ENCODE peak calls at places on chromosomes 13 and 19, in ten cellular contexts. O is sigmoid colon, S is NB4, L is breast epithelium, P is tibial nerve, E is stomach, M is transverse colon, R is right lobe of liver, F is Peyer's patch, J is uterus. A is an unnamed sample.

GRCh38 chr13:88063741-88064140 is 392.6 kb downstream of the SLITRK5 start:
- DNase-seq in O (no peak), S (no peak), L (no peak), P (no peak), E (no peak), M (no peak), R (no peak), F (no peak), J (no peak), A (no peak)

GRCh38 chr19:49492573-49493411 is 3.4 kb upstream of the RPS11 start:
- DNase-seq in O (no peak), S (peak), L (no peak), P (no peak), E (no peak), M (no peak), R (no peak), F (no peak), J (no peak), A (no peak)

GRCh38 chr19:40241809-40242384 is 15.4 kb upstream of the CCNP start:
- DNase-seq in O (no peak), S (peak), L (no peak), P (peak), E (no peak), M (no peak), R (peak), F (no peak), J (peak), A (no peak)

GRCh38 chr13:23901365-23901764 is 4.1 kb upstream of the C1QTNF9B start:
- DNase-seq in O (no peak), S (no peak), L (no peak), P (no peak), E (no peak), M (no peak), R (no peak), F (no peak), J (no peak), A (no peak)

GRCh38 chr19:5864725-5865486 is 5.4 kb downstream of the FUT5 start:
- DNase-seq in O (no peak), S (no peak), L (no peak), P (no peak), E (no peak), M (no peak), R (no peak), F (no peak), J (no peak), A (no peak)

GRCh38 chr19:18659281-18660050 is 22.6 kb downstream of the KLHL26 start:
- DNase-seq in O (no peak), S (peak), L (no peak), P (no peak), E (no peak), M (no peak), R (no peak), F (peak), J (peak), A (no peak)

GRCh38 chr13:101575591-101575990 is 123.1 kb downstream of the ITGBL1 start:
- DNase-seq in O (no peak), S (no peak), L (no peak), P (no peak), E (no peak), M (no peak), R (no peak), F (no peak), J (no peak), A (no peak)

GRCh38 chr19:31301306-31301980 is 47.8 kb downstream of the TSHZ3 start:
- DNase-seq in O (peak), S (no peak), L (no peak), P (no peak), E (no peak), M (no peak), R (no peak), F (no peak), J (no peak), A (no peak)

GRCh38 chr13:71968025-71968424 is 101.0 kb upstream of the DACH1 start:
- DNase-seq in O (no peak), S (no peak), L (no peak), P (no peak), E (no peak), M (no peak), R (no peak), F (no peak), J (no peak), A (no peak)

GRCh38 chr19:39236527-39236926 is 8.3 kb downstream of the IFNL3 start:
- DNase-seq in O (no peak), S (no peak), L (no peak), P (no peak), E (peak), M (peak), R (no peak), F (peak), J (no peak), A (no peak)

GRCh38 chr13:113077953-113078894 is 27.4 kb upstream of the F7 start:
- DNase-seq in O (peak), S (peak), L (no peak), P (no peak), E (no peak), M (no peak), R (no peak), F (no peak), J (no peak), A (no peak)

GRCh38 chr13:53238241-53238640 is 209.6 kb downstream of the OLFM4 start:
- DNase-seq in O (no peak), S (no peak), L (no peak), P (no peak), E (no peak), M (no peak), R (no peak), F (no peak), J (no peak), A (no peak)

GRCh38 chr13:109974354-109974753 is 188.0 kb upstream of the IRS2 start:
- DNase-seq in O (no peak), S (no peak), L (no peak), P (no peak), E (no peak), M (no peak), R (no peak), F (no peak), J (no peak), A (peak)

GRCh38 chr13:100138859-100139491 is 50.1 kb downstream of the PCCA start:
- DNase-seq in O (no peak), S (no peak), L (no peak), P (no peak), E (no peak), M (no peak), R (no peak), F (no peak), J (no peak), A (no peak)

GRCh38 chr13:111396457-111396856 is 76.0 kb downstream of the TEX29 start:
- DNase-seq in O (no peak), S (no peak), L (no peak), P (no peak), E (peak), M (no peak), R (no peak), F (peak), J (no peak), A (no peak)

GRCh38 chr19:44141191-44142013 is at the start of gene ZNF234:
- DNase-seq in O (peak), S (peak), L (peak), P (peak), E (peak), M (peak), R (peak), F (peak), J (peak), A (peak)

GRCh38 chr13:41546372-41547252 is 89.3 kb downstream of the RGCC start:
- DNase-seq in O (no peak), S (peak), L (no peak), P (no peak), E (no peak), M (no peak), R (no peak), F (no peak), J (no peak), A (no peak)

GRCh38 chr19:40348961-40349507 is 539 bp downstream of the PLD3 start:
- DNase-seq in O (no peak), S (peak), L (no peak), P (no peak), E (no peak), M (no peak), R (no peak), F (no peak), J (no peak), A (no peak)

GRCh38 chr19:49196527-49197240 is 39.1 kb downstream of the TRPM4 start:
- DNase-seq in O (peak), S (no peak), L (no peak), P (no peak), E (no peak), M (peak), R (peak), F (no peak), J (no peak), A (no peak)

GRCh38 chr19:13665125-13665903 is 99.0 kb upstream of the MRI1 start:
- DNase-seq in O (no peak), S (no peak), L (no peak), P (no peak), E (no peak), M (no peak), R (no peak), F (no peak), J (no peak), A (no peak)

GRCh38 chr13:35549481-35549880 is 73.0 kb upstream of the MAB21L1 start:
- DNase-seq in O (no peak), S (no peak), L (no peak), P (no peak), E (no peak), M (no peak), R (no peak), F (no peak), J (no peak), A (no peak)

GRCh38 chr19:19061491-19061890 is 2.3 kb upstream of the SLC25A42 start:
- DNase-seq in O (no peak), S (no peak), L (no peak), P (no peak), E (peak), M (no peak), R (no peak), F (no peak), J (no peak), A (no peak)

GRCh38 chr19:5109560-5109959 is 140.6 kb downstream of the KDM4B start:
- DNase-seq in O (no peak), S (no peak), L (no peak), P (no peak), E (no peak), M (no peak), R (no peak), F (no peak), J (no peak), A (no peak)

GRCh38 chr13:97285221-97285955 is 63.3 kb downstream of the MBNL2 start:
- DNase-seq in O (no peak), S (no peak), L (no peak), P (no peak), E (no peak), M (no peak), R (no peak), F (no peak), J (no peak), A (no peak)

GRCh38 chr13:81138353-81138995 is 797.5 kb upstream of the SPRY2 start:
- DNase-seq in O (no peak), S (no peak), L (no peak), P (no peak), E (no peak), M (no peak), R (no peak), F (no peak), J (no peak), A (no peak)

GRCh38 chr13:94710081-94710809 is 2.1 kb downstream of the SOX21 start:
- DNase-seq in O (no peak), S (no peak), L (no peak), P (no peak), E (no peak), M (no peak), R (no peak), F (no peak), J (no peak), A (no peak)

GRCh38 chr19:29505034-29505824 is 20.6 kb upstream of the VSTM2B start:
- DNase-seq in O (peak), S (no peak), L (no peak), P (no peak), E (no peak), M (no peak), R (peak), F (no peak), J (no peak), A (no peak)

GRCh38 chr13:112078879-112079526 is 12.1 kb downstream of the SOX1 start:
- DNase-seq in O (no peak), S (no peak), L (no peak), P (no peak), E (no peak), M (no peak), R (no peak), F (no peak), J (no peak), A (no peak)

GRCh38 chr19:29507081-29507860 is 18.5 kb upstream of the VSTM2B start:
- DNase-seq in O (peak), S (no peak), L (no peak), P (no peak), E (no peak), M (no peak), R (peak), F (no peak), J (no peak), A (no peak)

GRCh38 chr13:113561417-113562084 is 23.0 kb upstream of the TFDP1 start:
- DNase-seq in O (no peak), S (no peak), L (peak), P (no peak), E (peak), M (no peak), R (peak), F (no peak), J (no peak), A (no peak)

GRCh38 chr13:27659466-27659865 is 37.8 kb downstream of the POLR1D start:
- DNase-seq in O (no peak), S (no peak), L (no peak), P (no peak), E (no peak), M (no peak), R (no peak), F (no peak), J (no peak), A (no peak)

GRCh38 chr13:43245374-43245964 is 222.1 kb downstream of the DNAJC15 start:
- DNase-seq in O (no peak), S (no peak), L (no peak), P (no peak), E (no peak), M (no peak), R (no peak), F (no peak), J (no peak), A (no peak)

GRCh38 chr13:101317986-101318523 is 98.3 kb downstream of the NALCN start:
- DNase-seq in O (no peak), S (no peak), L (no peak), P (no peak), E (no peak), M (no peak), R (no peak), F (no peak), J (no peak), A (no peak)

GRCh38 chr13:66048888-66049287 is 1181.2 kb downstream of the PCDH9 start:
- DNase-seq in O (no peak), S (no peak), L (no peak), P (no peak), E (no peak), M (no peak), R (no peak), F (no peak), J (no peak), A (no peak)

GRCh38 chr19:35291259-35291658 is 702 bp upstream of the MAG start:
- DNase-seq in O (no peak), S (no peak), L (no peak), P (no peak), E (no peak), M (no peak), R (no peak), F (no peak), J (no peak), A (no peak)

DNA sequence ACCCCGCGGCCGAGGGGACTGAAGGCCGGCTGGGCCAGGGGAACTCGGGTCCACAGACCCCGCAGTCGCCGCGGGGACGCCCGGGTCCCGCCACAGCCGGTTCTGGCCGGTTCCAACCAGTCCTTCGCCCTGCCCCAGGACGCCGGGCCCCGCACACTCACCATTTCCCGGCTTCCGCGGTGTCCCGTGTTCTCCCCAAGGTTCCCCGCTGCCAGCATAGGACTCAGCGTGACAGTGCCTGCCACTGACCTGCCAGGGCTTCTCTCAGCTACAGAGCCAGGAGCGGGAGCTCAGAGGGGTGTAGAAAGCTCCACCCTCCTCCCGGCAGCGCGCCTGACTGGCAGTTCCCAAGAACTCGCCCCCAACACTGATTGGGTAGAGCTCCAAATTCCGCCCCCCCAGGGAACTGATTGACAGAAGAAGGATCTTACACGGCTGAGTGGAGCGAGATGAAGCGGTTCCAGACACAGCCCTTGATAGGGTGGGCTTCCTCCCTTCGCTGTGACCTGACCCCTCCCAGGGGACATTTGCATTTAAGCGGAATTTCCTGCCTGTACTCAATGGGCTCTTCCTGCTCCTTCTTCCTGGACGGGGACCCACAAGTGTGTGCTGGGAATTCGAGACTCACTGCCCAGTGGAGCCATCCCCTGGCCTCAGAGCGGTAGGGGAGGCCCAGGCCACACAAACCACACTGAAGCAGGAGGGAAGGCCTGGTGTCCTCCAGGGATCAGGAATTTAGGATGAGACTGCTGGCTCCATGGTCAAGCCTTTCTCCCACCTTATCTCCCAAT is at the start of gene ZNF442:
- DNase-seq in O (peak), S (peak), L (peak), P (peak), E (peak), M (peak), R (peak), F (peak), J (peak), A (peak)
- TF ChIP-seq POLR2A in O (peak), S (no peak), L (peak), P (peak), E (no peak), M (peak), R (peak), F (peak), J (peak), A (peak)

GRCh38 chr19:51688665-51689571 is 4.2 kb upstream of the SPACA6 start:
- DNase-seq in O (peak), S (no peak), L (peak), P (peak), E (peak), M (peak), R (peak), F (peak), J (peak), A (peak)
- TF ChIP-seq POLR2A in O (peak), S (no peak), L (no peak), P (no peak), E (no peak), M (peak), R (no peak), F (no peak), J (peak), A (no peak)

DNA sequence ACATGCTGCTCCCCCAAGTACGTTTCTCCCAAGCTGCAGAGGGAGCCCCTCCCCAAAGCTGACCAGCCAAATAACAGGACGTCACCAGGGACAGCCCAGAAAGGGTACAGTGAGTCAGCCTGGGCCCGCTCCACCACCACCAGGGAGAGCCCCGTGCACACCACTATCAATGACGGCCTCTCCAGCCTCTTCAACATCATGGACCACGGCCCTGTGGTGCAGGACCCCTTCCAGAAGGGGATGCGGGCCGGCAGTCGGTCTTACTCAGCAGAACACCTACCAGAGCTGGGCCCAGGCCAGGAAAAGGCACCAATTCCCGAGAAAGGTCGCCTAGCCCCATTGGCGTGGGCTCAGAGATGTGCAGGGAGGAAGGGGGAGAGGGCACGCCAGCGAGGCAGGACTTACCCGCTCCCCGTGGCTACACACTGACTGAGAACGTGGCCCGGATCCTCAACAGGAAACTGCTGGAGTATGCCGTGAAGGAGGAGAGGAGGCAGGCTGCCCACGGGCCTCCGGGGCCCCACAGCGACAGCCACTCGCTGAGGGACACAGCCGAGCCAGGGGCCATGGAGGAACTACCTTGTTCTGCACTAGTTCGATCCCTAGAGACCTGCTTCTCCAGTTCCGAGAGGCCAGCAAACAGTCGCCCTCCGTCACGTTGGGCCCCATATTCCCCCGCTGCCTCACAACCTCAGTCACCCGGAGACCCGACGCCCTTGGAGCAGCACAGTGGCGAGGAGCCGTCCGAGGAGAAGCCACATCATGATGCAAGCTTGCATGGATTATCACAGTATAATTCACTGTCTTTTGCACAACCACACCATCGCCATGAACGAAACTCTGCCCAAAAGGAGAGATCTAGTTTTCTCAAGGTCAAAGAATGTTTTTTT is 815.9 kb upstream of the KLHL1 start:
- DNase-seq in O (no peak), S (no peak), L (no peak), P (no peak), E (no peak), M (no peak), R (peak), F (no peak), J (no peak), A (no peak)
- TF ChIP-seq POLR2A in O (no peak), S (no peak), L (no peak), P (no peak), E (no peak), M (no peak), R (no peak), F (no peak), J (no peak), A (no peak)

GRCh38 chr19:10086032-10086903 is at the start of gene SHFL:
- DNase-seq in O (peak), S (peak), L (peak), P (peak), E (peak), M (peak), R (peak), F (peak), J (peak), A (no peak)
- TF ChIP-seq POLR2A in O (no peak), S (peak), L (peak), P (no peak), E (no peak), M (no peak), R (peak), F (peak), J (no peak), A (no peak)

GRCh38 chr19:46346821-46347571 is at the start of gene PPP5C:
- DNase-seq in O (peak), S (peak), L (peak), P (peak), E (peak), M (peak), R (peak), F (peak), J (peak), A (peak)
- TF ChIP-seq POLR2A in O (peak), S (peak), L (peak), P (peak), E (no peak), M (peak), R (peak), F (peak), J (peak), A (no peak)

GRCh38 chr19:2059422-2060201 is 8.6 kb upstream of the MKNK2 start:
- DNase-seq in O (peak), S (peak), L (peak), P (peak), E (peak), M (peak), R (peak), F (peak), J (peak), A (peak)
- TF ChIP-seq POLR2A in O (no peak), S (no peak), L (no peak), P (no peak), E (no peak), M (peak), R (peak), F (peak), J (no peak), A (no peak)

GRCh38 chr19:55484571-55485438 is at the start of gene NAT14:
- DNase-seq in O (peak), S (peak), L (no peak), P (no peak), E (peak), M (peak), R (no peak), F (peak), J (peak), A (no peak)
- TF ChIP-seq POLR2A in O (no peak), S (peak), L (no peak), P (no peak), E (no peak), M (peak), R (peak), F (no peak), J (no peak), A (no peak)

DNA sequence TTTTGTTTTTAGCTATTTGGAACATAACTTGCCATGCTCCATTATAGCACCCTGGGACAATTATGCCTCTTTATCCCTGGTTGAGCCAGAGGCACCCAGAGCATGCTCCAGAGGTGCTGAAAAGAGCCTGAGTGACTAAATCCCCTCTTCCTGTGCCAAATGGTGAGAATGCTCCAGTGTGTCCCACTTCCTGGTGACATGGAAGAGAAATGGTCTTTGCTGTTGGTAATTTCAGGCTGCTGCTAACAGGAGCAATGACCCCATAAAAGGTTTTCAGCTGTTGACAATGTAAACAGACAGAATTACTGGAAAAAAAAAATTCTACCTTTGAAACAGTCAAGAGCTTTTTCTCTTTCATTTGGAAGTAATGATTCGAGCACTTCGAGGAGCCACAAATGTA is 341.8 kb downstream of the FGF9 start:
- DNase-seq in O (no peak), S (no peak), L (no peak), P (no peak), E (no peak), M (no peak), R (no peak), F (no peak), J (no peak), A (no peak)
- TF ChIP-seq POLR2A in O (no peak), S (no peak), L (no peak), P (no peak), E (no peak), M (no peak), R (no peak), F (no peak), J (no peak), A (no peak)